ENCODE peak calls at places on chromosomes 2 and 18, in six cellular contexts. S is choroid plexus epithelial cell, Y is foreskin fibroblast, D is cardiac fibroblast, E is endothelial cell, H is K562. Z is an unnamed sample.

GRCh38 chr2:88683160-88684021 is 8.1 kb upstream of the RPIA start:
- DNase-seq in S (no peak), Y (no peak), D (no peak), E (no peak), H (peak; percentile 66), Z (no peak)

GRCh38 chr2:160735696-160736095 is 242.1 kb upstream of the RBMS1 start:
- DNase-seq in S (no peak), Y (no peak), D (no peak), E (no peak), H (no peak), Z (no peak)

GRCh38 chr2:134717706-134718094 is 1.1 kb downstream of the TMEM163 start:
- DNase-seq in S (no peak), Y (no peak), D (no peak), E (peak; percentile 20), H (no peak), Z (no peak)

GRCh38 chr18:56175309-56175708 is 463.1 kb downstream of the TXNL1 start:
- DNase-seq in S (no peak), Y (no peak), D (peak; percentile 4), E (no peak), H (no peak), Z (no peak)

GRCh38 chr2:32812316-32812715 is 134.4 kb upstream of the LTBP1 start:
- DNase-seq in S (peak; percentile 44), Y (peak; percentile 30), D (peak; percentile 48), E (no peak), H (no peak), Z (peak; percentile 22)

GRCh38 chr2:190978389-190979053 is 35.5 kb downstream of the STAT1 start:
- DNase-seq in S (peak; percentile 42), Y (peak; percentile 54), D (peak; percentile 44), E (no peak), H (no peak), Z (peak; percentile 15)

GRCh38 chr2:26327291-26328272 is 18.4 kb upstream of the SELENOI start:
- DNase-seq in S (peak; percentile 83), Y (peak; percentile 30), D (peak; percentile 63), E (no peak), H (no peak), Z (no peak)

GRCh38 chr2:208320686-208321085 is 54.6 kb downstream of the PIKFYVE start:
- DNase-seq in S (peak; percentile 94), Y (no peak), D (peak; percentile 64), E (no peak), H (no peak), Z (no peak)

GRCh38 chr2:121532347-121532766 is 1.7 kb downstream of the RNU4ATAC start:
- DNase-seq in S (peak; percentile 68), Y (peak; percentile 57), D (peak; percentile 62), E (no peak), H (peak; percentile 38), Z (no peak)

GRCh38 chr2:60849165-60849564 is 32.2 kb upstream of the REL start:
- DNase-seq in S (peak; percentile 46), Y (peak; percentile 2), D (peak; percentile 33), E (no peak), H (no peak), Z (no peak)

GRCh38 chr2:70708376-70709199 is 59.4 kb downstream of the ADD2 start:
- DNase-seq in S (no peak), Y (no peak), D (no peak), E (no peak), H (no peak), Z (no peak)

GRCh38 chr2:99898649-99899048 is 243.7 kb downstream of the AFF3 start:
- DNase-seq in S (no peak), Y (no peak), D (no peak), E (no peak), H (no peak), Z (no peak)

GRCh38 chr2:99998981-99999380 is 143.4 kb downstream of the AFF3 start:
- DNase-seq in S (no peak), Y (no peak), D (no peak), E (no peak), H (no peak), Z (no peak)

GRCh38 chr18:903703-904102 is 968 bp upstream of the ADCYAP1 start:
- DNase-seq in S (peak; percentile 62), Y (no peak), D (peak; percentile 55), E (peak; percentile 84), H (peak; percentile 69), Z (no peak)

GRCh38 chr2:197846789-197847188 is 42.4 kb downstream of the PLCL1 start:
- DNase-seq in S (peak; percentile 25), Y (no peak), D (peak; percentile 24), E (no peak), H (no peak), Z (no peak)

GRCh38 chr2:98915751-98916358 is 20.2 kb downstream of the CRACDL start:
- DNase-seq in S (no peak), Y (peak; percentile 47), D (peak; percentile 21), E (no peak), H (no peak), Z (no peak)

GRCh38 chr18:79818036-79818435 is 20.3 kb downstream of the KCNG2 start:
- DNase-seq in S (peak; percentile 17), Y (no peak), D (no peak), E (no peak), H (no peak), Z (no peak)

GRCh38 chr2:141844232-141844631 is 286.6 kb downstream of the LRP1B start:
- DNase-seq in S (no peak), Y (no peak), D (no peak), E (no peak), H (no peak), Z (no peak)

GRCh38 chr2:42792583-42793313 is at the start of gene HAAO:
- DNase-seq in S (no peak), Y (no peak), D (no peak), E (peak; percentile 50), H (no peak), Z (no peak)

GRCh38 chr2:12506846-12507245 is 209.9 kb upstream of the TRIB2 start:
- DNase-seq in S (peak; percentile 19), Y (no peak), D (no peak), E (no peak), H (no peak), Z (no peak)

GRCh38 chr18:21362921-21363320 is 120.9 kb downstream of the GREB1L start:
- DNase-seq in S (no peak), Y (no peak), D (no peak), E (no peak), H (no peak), Z (peak; percentile 28)

GRCh38 chr2:17643031-17643615 is 102.6 kb downstream of the VSNL1 start:
- DNase-seq in S (peak; percentile 98), Y (peak; percentile 95), D (peak; percentile 93), E (no peak), H (peak; percentile 64), Z (peak; percentile 73)

GRCh38 chr2:48532174-48532573 is 2.2 kb downstream of the STON1 start:
- DNase-seq in S (no peak), Y (no peak), D (no peak), E (no peak), H (no peak), Z (no peak)

GRCh38 chr18:6885992-6886823 is 156.7 kb downstream of the ARHGAP28 start:
- DNase-seq in S (peak; percentile 80), Y (peak; percentile 35), D (peak; percentile 69), E (peak; percentile 64), H (peak; percentile 70), Z (no peak)

GRCh38 chr2:68387408-68388350 is 22.6 kb downstream of the PLEK start:
- DNase-seq in S (no peak), Y (no peak), D (no peak), E (no peak), H (no peak), Z (no peak)

GRCh38 chr2:54048117-54048785 is 67.2 kb upstream of the ACYP2 start:
- DNase-seq in S (no peak), Y (no peak), D (no peak), E (no peak), H (no peak), Z (no peak)
- TF ChIP-seq CTCF in S (no peak), Y (no peak), D (no peak), E (no peak), H (no peak), Z (no peak)

GRCh38 chr2:19881221-19881620 is 20.6 kb downstream of the TTC32 start:
- DNase-seq in S (no peak), Y (no peak), D (no peak), E (no peak), H (no peak), Z (no peak)

GRCh38 chr2:19879115-19879514 is 22.7 kb downstream of the TTC32 start:
- DNase-seq in S (no peak), Y (no peak), D (no peak), E (no peak), H (no peak), Z (no peak)

GRCh38 chr2:19875280-19875679 is 26.5 kb downstream of the TTC32 start:
- DNase-seq in S (no peak), Y (no peak), D (no peak), E (no peak), H (no peak), Z (no peak)

GRCh38 chr2:19876751-19877150 is 25.0 kb downstream of the TTC32 start:
- DNase-seq in S (peak; percentile 40), Y (no peak), D (peak; percentile 32), E (no peak), H (no peak), Z (no peak)

DNA sequence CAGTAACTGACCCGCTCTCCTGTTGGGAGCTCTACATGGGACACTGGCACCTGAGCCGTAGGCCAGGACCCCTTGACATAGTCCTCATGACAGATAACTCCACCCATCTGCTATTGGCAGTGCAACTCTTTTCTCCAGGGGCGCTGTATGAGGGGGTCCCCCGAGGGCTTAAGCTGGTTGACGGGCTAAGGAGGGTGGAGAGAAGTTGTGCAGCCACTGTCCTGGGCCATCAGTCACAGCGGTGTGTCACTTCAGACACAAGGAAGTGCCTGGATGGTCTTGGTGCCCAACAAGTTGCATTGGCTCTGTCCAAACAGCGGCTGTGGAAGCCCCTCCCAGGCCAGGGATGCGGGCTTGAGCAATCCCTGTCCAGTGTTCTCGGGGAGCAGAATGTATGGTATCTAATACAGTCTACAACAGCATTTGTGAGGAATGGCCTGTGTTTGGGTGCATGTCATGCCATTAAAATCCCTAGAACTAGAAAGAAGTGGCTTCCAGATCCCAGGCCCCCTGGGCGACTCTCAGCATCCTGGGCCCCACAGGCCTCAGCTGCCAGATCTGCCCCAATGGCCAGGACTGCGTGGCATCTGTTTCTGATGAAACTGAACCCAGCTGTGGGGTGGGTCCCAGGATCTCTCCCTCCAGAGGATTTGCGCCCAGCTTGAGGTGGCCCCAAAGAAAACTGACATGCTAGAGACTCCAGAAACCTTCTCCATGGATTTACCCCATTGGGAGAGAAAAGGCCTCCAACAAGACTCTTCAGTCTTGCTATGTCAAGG is 23.3 kb downstream of the TTC32 start:
- DNase-seq in S (no peak), Y (no peak), D (no peak), E (no peak), H (no peak), Z (no peak)
- TF ChIP-seq CTCF in S (no peak), Y (no peak), D (no peak), E (no peak), H (no peak), Z (no peak)

GRCh38 chr2:30686000-30686399 is 121.2 kb downstream of the CAPN13 start:
- DNase-seq in S (no peak), Y (no peak), D (no peak), E (no peak), H (peak; percentile 43), Z (no peak)
- TF ChIP-seq CTCF in S (peak; percentile 32), Y (peak; percentile 10), D (peak; percentile 30), E (no peak), H (peak; percentile 56), Z (peak; percentile 19)

DNA sequence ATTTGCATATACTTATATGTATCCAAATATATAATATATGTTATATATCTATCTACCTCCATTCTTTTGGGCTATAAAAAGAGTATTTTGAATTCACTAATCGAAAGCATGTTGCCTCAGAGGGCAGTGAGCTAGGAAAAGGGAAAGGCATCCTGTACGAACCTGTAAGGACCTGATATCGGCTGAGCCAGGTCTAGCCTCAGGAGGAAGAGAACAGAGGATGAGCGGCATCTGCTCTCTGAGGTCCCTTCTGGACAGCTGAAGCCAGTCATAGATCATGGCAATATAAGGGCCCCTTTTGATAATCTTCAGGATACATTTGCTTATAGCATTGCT is 166.2 kb upstream of the STK17B start:
- DNase-seq in S (no peak), Y (no peak), D (no peak), E (no peak), H (peak; percentile 20), Z (no peak)
- TF ChIP-seq CTCF in S (no peak), Y (no peak), D (no peak), E (no peak), H (no peak), Z (no peak)

Z was measured in BJ.